ENCODE peak calls at places on chromosome 20, in seven cellular contexts. R is progenitor cell of endocrine pancreas, J is hepatocyte, X is breast epithelium, U is IMR-90, K is pancreas, V is body of pancreas. Z is an unnamed sample.

GRCh38 chr20:41617059-41617921 is 887 bp downstream of the CHD6 start:
- DNase-seq in R (peak; percentile 15), J (peak; percentile 58), X (no peak), U (peak; percentile 32), K (peak; percentile 67), V (peak; percentile 27), Z (peak; percentile 38)

GRCh38 chr20:24587384-24588046 is 118.1 kb downstream of the SYNDIG1 start:
- DNase-seq in R (no peak), J (no peak), X (no peak), U (no peak), K (no peak), V (no peak), Z (no peak)

GRCh38 chr20:53990768-53991472 is 79.5 kb downstream of the BCAS1 start:
- DNase-seq in R (no peak), J (no peak), X (no peak), U (no peak), K (no peak), V (no peak), Z (no peak)

GRCh38 chr20:1965520-1966278 is 28.2 kb downstream of the PDYN start:
- DNase-seq in R (peak; percentile 76), J (peak; percentile 87), X (peak; percentile 34), U (peak; percentile 54), K (peak; percentile 89), V (peak; percentile 61), Z (peak; percentile 71)

GRCh38 chr20:44104807-44105517 is 82.0 kb downstream of the JPH2 start:
- DNase-seq in R (no peak), J (peak; percentile 66), X (no peak), U (peak; percentile 84), K (no peak), V (no peak), Z (no peak)

GRCh38 chr20:14199111-14199510 is 138.3 kb downstream of the FLRT3 start:
- DNase-seq in R (no peak), J (no peak), X (no peak), U (no peak), K (no peak), V (no peak), Z (no peak)

GRCh38 chr20:10040070-10040970 is 5.5 kb downstream of the ANKEF1 start:
- DNase-seq in R (no peak), J (no peak), X (no peak), U (peak; percentile 85), K (no peak), V (no peak), Z (no peak)

GRCh38 chr20:41167481-41168253 is 30.3 kb downstream of the PLCG1 start:
- DNase-seq in R (no peak), J (no peak), X (no peak), U (no peak), K (no peak), V (peak; percentile 3), Z (no peak)

GRCh38 chr20:2706688-2707352 is 14.2 kb downstream of the EBF4 start:
- DNase-seq in R (no peak), J (no peak), X (no peak), U (no peak), K (no peak), V (no peak), Z (no peak)

GRCh38 chr20:46151936-46152335 is 33.8 kb downstream of the CD40 start:
- DNase-seq in R (no peak), J (no peak), X (no peak), U (no peak), K (no peak), V (no peak), Z (no peak)
- TF ChIP-seq CTCF in R (peak; percentile 55), J (peak; percentile 28), X (no peak), U (peak; percentile 11), K (no peak), V (peak; percentile 11), Z (peak; percentile 27)

GRCh38 chr20:59143326-59143725 is 20.3 kb upstream of the ZNF831 start:
- DNase-seq in R (no peak), J (no peak), X (no peak), U (no peak), K (no peak), V (no peak), Z (no peak)
- TF ChIP-seq CTCF in R (no peak), J (no peak), X (no peak), U (no peak), K (no peak), V (no peak), Z (no peak)

GRCh38 chr20:63878855-63879254 is 13.8 kb downstream of the TPD52L2 start:
- DNase-seq in R (no peak), J (no peak), X (no peak), U (no peak), K (no peak), V (no peak), Z (no peak)
- TF ChIP-seq CTCF in R (no peak), J (no peak), X (no peak), U (no peak), K (no peak), V (no peak), Z (no peak)

GRCh38 chr20:63692436-63693078 is 3.9 kb upstream of the TNFRSF6B start:
- DNase-seq in R (no peak), J (no peak), X (no peak), U (no peak), K (no peak), V (no peak), Z (no peak)
- TF ChIP-seq CTCF in R (no peak), J (no peak), X (no peak), U (no peak), K (no peak), V (no peak), Z (no peak)

GRCh38 chr20:20529597-20529996 is 161.7 kb downstream of the INSM1 start:
- DNase-seq in R (no peak), J (no peak), X (no peak), U (no peak), K (no peak), V (no peak), Z (no peak)

GRCh38 chr20:20527661-20528060 is 159.8 kb downstream of the INSM1 start:
- DNase-seq in R (no peak), J (no peak), X (no peak), U (no peak), K (no peak), V (no peak), Z (no peak)

GRCh38 chr20:20531283-20531682 is 163.4 kb downstream of the INSM1 start:
- DNase-seq in R (no peak), J (no peak), X (no peak), U (no peak), K (no peak), V (no peak), Z (no peak)

GRCh38 chr20:20528896-20529295 is 161.0 kb downstream of the INSM1 start:
- DNase-seq in R (no peak), J (no peak), X (no peak), U (no peak), K (no peak), V (no peak), Z (no peak)

GRCh38 chr20:20530428-20531151 is 162.7 kb downstream of the INSM1 start:
- DNase-seq in R (no peak), J (no peak), X (no peak), U (no peak), K (no peak), V (no peak), Z (no peak)
- TF ChIP-seq CTCF in R (no peak), J (no peak), X (no peak), U (no peak), K (no peak), V (no peak), Z (no peak)

DNA sequence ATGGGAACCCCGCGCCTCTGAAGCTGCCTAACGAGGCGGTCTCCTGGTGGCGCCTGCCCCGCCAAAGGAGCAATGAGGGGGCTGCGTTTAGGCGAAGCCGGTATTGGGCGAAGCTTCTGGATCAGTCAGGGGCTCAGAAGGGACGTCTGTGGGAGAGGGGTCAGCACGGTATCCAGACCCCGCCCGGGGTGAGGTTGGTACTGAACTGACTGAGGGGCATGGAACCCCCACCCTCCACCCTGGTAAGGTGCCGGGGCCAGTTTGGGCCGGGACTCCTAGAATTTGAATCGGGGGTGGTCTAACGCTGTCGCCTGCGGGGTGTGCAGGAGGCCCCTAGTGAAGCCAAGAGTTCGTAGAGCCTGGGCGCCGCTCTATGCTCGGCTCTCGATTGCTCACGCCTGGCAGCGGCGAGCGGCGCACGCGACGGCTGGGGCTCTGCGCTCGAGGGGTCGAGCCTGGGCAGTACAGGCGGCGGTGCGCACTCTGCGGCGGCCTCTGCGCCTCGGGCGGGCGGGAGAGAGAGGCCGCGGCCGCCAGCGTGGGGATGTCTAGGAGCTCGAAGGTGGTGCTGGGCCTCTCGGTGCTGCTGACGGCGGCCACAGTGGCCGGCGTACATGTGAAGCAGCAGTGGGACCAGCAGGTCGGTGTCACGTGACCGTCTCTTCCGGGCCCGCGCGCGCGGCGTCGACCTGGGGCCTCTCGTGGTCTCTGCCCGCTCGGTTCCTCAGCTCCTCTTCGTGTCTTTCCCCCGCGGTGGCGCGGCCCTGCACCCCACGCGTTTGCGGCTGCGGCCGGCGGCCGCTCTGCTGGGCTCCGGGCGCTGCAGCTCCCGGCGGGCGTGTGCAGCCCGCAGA is at the start of the genes KAT14 and PET117:
- DNase-seq in R (peak; percentile 92), J (peak; percentile 95), X (peak; percentile 78), U (peak; percentile 89), K (peak; percentile 96), V (peak; percentile 88), Z (peak; percentile 86)
- TF ChIP-seq CTCF in R (no peak), J (no peak), X (no peak), U (no peak), K (no peak), V (peak; percentile 12), Z (no peak)

DNA sequence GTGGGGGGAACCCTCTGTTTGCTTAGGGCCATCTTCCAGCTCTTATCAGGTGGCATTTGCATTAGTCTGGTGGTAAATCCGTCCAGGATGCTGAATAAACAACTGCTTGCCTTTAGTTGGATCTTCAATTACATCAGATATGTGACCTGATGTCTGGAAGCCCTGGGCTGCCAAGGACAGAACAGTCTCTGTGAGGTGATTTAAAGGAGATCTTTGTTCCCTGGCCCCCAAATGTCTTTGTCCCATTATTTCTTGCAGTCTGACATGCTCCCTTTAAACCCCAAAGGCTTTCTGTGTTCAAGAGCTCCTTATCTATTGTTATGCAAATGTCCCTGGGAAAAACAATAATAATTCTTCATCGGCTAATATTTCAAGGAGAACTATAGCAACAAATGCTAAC is 84.6 kb upstream of the SPTLC3 start:
- DNase-seq in R (no peak), J (no peak), X (no peak), U (no peak), K (no peak), V (no peak), Z (no peak)
- TF ChIP-seq CTCF in R (no peak), J (no peak), X (no peak), U (no peak), K (no peak), V (no peak), Z (no peak)